ENCODE peak calls at places on chromosomes 12 and 14, in eight cellular contexts. H, O, E, J, S, P, M and L are unnamed samples.

GRCh38 chr12:88401153-88401552 is 179.1 kb downstream of the KITLG start:
- DNase-seq in H (no peak), O (no peak), E (no peak), J (no peak), S (no peak), P (no peak), M (no peak), L (no peak)

GRCh38 chr12:120444676-120445075 is 1.5 kb downstream of the TRIAP1 start:
- DNase-seq in H (no peak), O (no peak), E (no peak), J (no peak), S (no peak), P (no peak), M (no peak), L (no peak)

GRCh38 chr14:36605506-36605857 is 23.1 kb upstream of the NKX2-8 start:
- DNase-seq in H (no peak), O (no peak), E (no peak), J (no peak), S (peak), P (no peak), M (no peak), L (no peak)

GRCh38 chr14:35336171-35337073 is 44.2 kb downstream of the PSMA6 start:
- DNase-seq in H (peak), O (peak), E (no peak), J (peak), S (peak), P (peak), M (peak), L (peak)

GRCh38 chr12:28578833-28579252 is 388.6 kb downstream of the CCDC91 start:
- DNase-seq in H (no peak), O (no peak), E (no peak), J (no peak), S (no peak), P (no peak), M (no peak), L (no peak)

GRCh38 chr12:38771871-38772270 is 133.5 kb downstream of the CPNE8 start:
- DNase-seq in H (no peak), O (no peak), E (peak), J (no peak), S (no peak), P (no peak), M (no peak), L (no peak)

GRCh38 chr14:96625436-96625945 is 123.3 kb downstream of the PAPOLA start:
- DNase-seq in H (no peak), O (no peak), E (no peak), J (no peak), S (no peak), P (no peak), M (no peak), L (peak)

GRCh38 chr12:89943461-89943860 is 234.8 kb upstream of the ATP2B1 start:
- DNase-seq in H (no peak), O (no peak), E (no peak), J (no peak), S (no peak), P (no peak), M (no peak), L (no peak)

GRCh38 chr12:54159140-54159539 is 29.6 kb downstream of the SMUG1 start:
- DNase-seq in H (no peak), O (no peak), E (peak), J (no peak), S (peak), P (no peak), M (no peak), L (no peak)

GRCh38 chr12:6943387-6943718 is 263 bp upstream of the RNU7-1 start:
- DNase-seq in H (peak), O (peak), E (no peak), J (peak), S (peak), P (peak), M (peak), L (peak)
- H3K4me3 ChIP-seq in H (peak), O (peak), E (peak), J (peak), S (peak), P (peak), M (peak), L (no peak)

GRCh38 chr14:24058260-24058950 is 6.6 kb downstream of the CARMIL3 start:
- DNase-seq in H (peak), O (peak), E (no peak), J (peak), S (peak), P (peak), M (peak), L (no peak)
- TF ChIP-seq CTCF in H (peak), O (peak), E (peak), J (peak), S (peak), P (peak), M (peak), L (no peak)

DNA sequence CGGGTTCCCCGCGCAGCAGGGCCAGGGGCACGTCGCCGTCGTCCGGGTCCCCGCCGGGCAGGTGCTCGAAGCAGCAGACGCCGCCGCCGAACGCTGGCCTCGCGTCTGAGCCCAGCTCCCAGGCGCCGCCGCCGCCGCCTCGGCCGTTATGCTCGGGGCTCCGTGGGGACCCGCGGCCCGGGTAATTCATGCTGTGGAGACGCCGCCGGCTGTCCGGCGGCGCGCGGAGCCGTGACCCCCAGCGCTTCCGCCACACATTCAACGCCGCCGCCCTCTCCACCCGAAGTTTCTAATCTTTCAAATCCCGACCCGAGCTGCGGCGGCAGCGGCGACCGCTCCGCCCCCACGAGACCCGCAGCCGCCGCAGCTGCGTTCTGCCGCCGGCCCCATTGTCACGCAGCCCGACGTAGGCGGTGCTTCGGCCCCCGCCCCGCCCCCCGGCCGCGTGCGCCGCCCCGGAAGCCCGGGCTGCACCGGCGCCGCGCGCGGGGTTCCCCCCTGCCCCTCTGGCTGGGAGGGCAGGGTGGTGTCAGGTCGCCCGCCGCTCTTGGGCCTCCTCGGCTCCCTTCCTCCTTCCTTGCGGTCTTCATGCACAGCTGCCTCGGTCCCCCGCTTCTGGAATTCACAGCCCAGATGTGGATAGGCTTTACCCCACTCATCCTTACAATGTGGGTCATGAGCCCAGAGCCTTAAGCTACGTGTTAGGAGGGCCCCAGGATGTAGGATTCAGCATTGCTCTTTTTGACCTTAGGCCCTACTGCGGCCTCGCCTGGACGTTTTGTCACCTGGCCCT is at the start of gene DDHD1:
- DNase-seq in H (peak), O (peak), E (peak), J (peak), S (peak), P (peak), M (peak), L (peak)
- TF ChIP-seq POLR2A in H (peak), O (peak), E (peak), J (peak), S (peak), P (peak), M (no peak), L (no peak)

GRCh38 chr12:67068773-67069450 is 200.2 kb upstream of the CAND1 start:
- DNase-seq in H (peak), O (peak), E (no peak), J (peak), S (peak), P (peak), M (peak), L (no peak)

GRCh38 chr12:67067453-67068203 is 201.5 kb upstream of the CAND1 start:
- DNase-seq in H (no peak), O (no peak), E (no peak), J (no peak), S (no peak), P (peak), M (no peak), L (no peak)

GRCh38 chr12:67070307-67070600 is 198.9 kb upstream of the CAND1 start:
- DNase-seq in H (no peak), O (no peak), E (no peak), J (no peak), S (no peak), P (no peak), M (no peak), L (no peak)

GRCh38 chr12:67069451-67070306 is 199.5 kb upstream of the CAND1 start:
- DNase-seq in H (no peak), O (peak), E (no peak), J (peak), S (peak), P (peak), M (no peak), L (peak)

GRCh38 chr12:67068204-67068731 is 200.9 kb upstream of the CAND1 start:
- DNase-seq in H (no peak), O (no peak), E (no peak), J (peak), S (no peak), P (peak), M (no peak), L (peak)
- H3K4me3 ChIP-seq in H (peak), O (peak), E (no peak), J (peak), S (no peak), P (peak), M (peak), L (no peak)

GRCh38 chr12:12349711-12350665 is at the start of gene MANSC1:
- DNase-seq in H (peak), O (peak), E (no peak), J (peak), S (peak), P (peak), M (peak), L (peak)
- TF ChIP-seq CTCF in H (peak), O (no peak), E (peak), J (peak), S (peak), P (no peak), M (peak), L (no peak)

GRCh38 chr14:91364524-91365270 is 52.9 kb downstream of the CCDC88C start:
- DNase-seq in H (no peak), O (no peak), E (no peak), J (no peak), S (peak), P (no peak), M (no peak), L (no peak)

GRCh38 chr14:91366749-91367148 is 50.9 kb downstream of the CCDC88C start:
- DNase-seq in H (no peak), O (no peak), E (no peak), J (no peak), S (no peak), P (no peak), M (no peak), L (no peak)

GRCh38 chr14:91365552-91365951 is 52.1 kb downstream of the CCDC88C start:
- DNase-seq in H (no peak), O (no peak), E (no peak), J (no peak), S (no peak), P (no peak), M (no peak), L (no peak)

GRCh38 chr14:91361236-91361811 is 56.3 kb downstream of the CCDC88C start:
- DNase-seq in H (peak), O (no peak), E (no peak), J (no peak), S (peak), P (no peak), M (no peak), L (peak)

GRCh38 chr14:91363776-91364523 is 53.7 kb downstream of the CCDC88C start:
- DNase-seq in H (no peak), O (no peak), E (peak), J (no peak), S (no peak), P (no peak), M (no peak), L (no peak)
- TF ChIP-seq POLR2A in H (no peak), O (no peak), E (peak), J (no peak), S (no peak), P (no peak), M (no peak), L (no peak)

DNA sequence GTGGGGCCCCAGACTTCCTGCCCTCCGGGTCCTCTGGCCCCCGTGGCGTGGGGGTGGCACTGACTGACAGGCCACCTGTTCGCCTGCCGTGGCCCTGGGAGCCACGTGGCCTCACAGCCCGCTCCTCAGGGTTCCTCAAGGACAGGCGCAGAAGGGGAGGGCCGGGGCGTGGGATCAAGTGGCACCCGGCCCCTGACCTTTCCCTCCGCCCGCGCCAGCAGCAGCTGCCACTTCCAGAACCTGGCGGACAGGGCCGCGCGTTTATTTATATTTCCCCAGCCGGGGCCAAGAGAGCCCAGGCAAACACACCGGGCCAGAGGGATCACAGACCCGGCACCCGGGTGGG is 92.6 kb downstream of the RFLNA start:
- DNase-seq in H (no peak), O (no peak), E (no peak), J (no peak), S (peak), P (no peak), M (no peak), L (no peak)
- H3K4me3 ChIP-seq in H (peak), O (peak), E (no peak), J (peak), S (peak), P (peak), M (peak), L (no peak)